ENCODE peak calls at places on chromosomes 12 and 14, in eight cellular contexts. U is WERI-Rb-1, P is PC-9, L is tibial artery, V is upper lobe of left lung, F is thoracic aorta, H is spleen, O is AG04450. B is an unnamed sample.
A peak's percentile ranks its signal among the peaks of the same experiment; 100 is the strongest.

GRCh38 chr12:84805474-84805858 is 107.1 kb downstream of the SLC6A15 start:
- DNase-seq in U (no peak), P (no peak), L (no peak), V (no peak), F (no peak), H (no peak), O (no peak), B (no peak)

GRCh38 chr12:124610021-124610606 is 42.7 kb upstream of the NCOR2 start:
- DNase-seq in U (no peak), P (no peak), L (no peak), V (no peak), F (no peak), H (peak; percentile 67), O (no peak), B (no peak)

GRCh38 chr12:102756564-102756963 is 160.5 kb downstream of the PAH start:
- DNase-seq in U (no peak), P (no peak), L (peak; percentile 72), V (no peak), F (no peak), H (no peak), O (no peak), B (no peak)

GRCh38 chr12:104055686-104056388 is 5.8 kb upstream of the GLT8D2 start:
- DNase-seq in U (peak; percentile 76), P (no peak), L (peak; percentile 22), V (no peak), F (no peak), H (no peak), O (no peak), B (no peak)

GRCh38 chr12:107282628-107283027 is 189.3 kb upstream of the CRY1 start:
- DNase-seq in U (peak; percentile 48), P (no peak), L (no peak), V (no peak), F (no peak), H (no peak), O (no peak), B (no peak)

GRCh38 chr12:49866859-49867579 is 24.1 kb upstream of the BCDIN3D start:
- DNase-seq in U (peak; percentile 80), P (peak; percentile 82), L (peak; percentile 64), V (no peak), F (peak; percentile 26), H (peak; percentile 88), O (peak; percentile 15), B (no peak)

GRCh38 chr14:104048758-104049496 is 36.6 kb upstream of the ASPG start:
- DNase-seq in U (no peak), P (no peak), L (no peak), V (no peak), F (no peak), H (no peak), O (no peak), B (no peak)

GRCh38 chr14:26401170-26401968 is 196.5 kb downstream of the NOVA1 start:
- DNase-seq in U (no peak), P (no peak), L (no peak), V (no peak), F (no peak), H (no peak), O (no peak), B (no peak)

GRCh38 chr12:110340706-110341105 is 59.7 kb downstream of the ATP2A2 start:
- DNase-seq in U (peak; percentile 94), P (no peak), L (no peak), V (peak; percentile 62), F (no peak), H (no peak), O (no peak), B (no peak)

GRCh38 chr12:14960548-14961465 is 594 bp downstream of the ARHGDIB start:
- DNase-seq in U (no peak), P (peak; percentile 84), L (peak; percentile 39), V (no peak), F (no peak), H (peak; percentile 81), O (no peak), B (no peak)

GRCh38 chr12:67640863-67641262 is 7.7 kb upstream of the DYRK2 start:
- DNase-seq in U (no peak), P (no peak), L (no peak), V (no peak), F (no peak), H (no peak), O (no peak), B (no peak)

GRCh38 chr14:61752626-61753025 is 9.6 kb upstream of the SNAPC1 start:
- DNase-seq in U (no peak), P (peak; percentile 17), L (no peak), V (no peak), F (no peak), H (no peak), O (no peak), B (no peak)

GRCh38 chr14:61756135-61756534 is 6.1 kb upstream of the SNAPC1 start:
- DNase-seq in U (no peak), P (no peak), L (no peak), V (no peak), F (no peak), H (no peak), O (no peak), B (no peak)

GRCh38 chr14:61754627-61755381 is 7.4 kb upstream of the SNAPC1 start:
- DNase-seq in U (no peak), P (no peak), L (no peak), V (no peak), F (no peak), H (no peak), O (no peak), B (no peak)

GRCh38 chr14:61751475-61751989 is 10.7 kb upstream of the SNAPC1 start:
- DNase-seq in U (no peak), P (no peak), L (no peak), V (no peak), F (no peak), H (no peak), O (no peak), B (no peak)

GRCh38 chr14:61753631-61754030 is 8.6 kb upstream of the SNAPC1 start:
- DNase-seq in U (no peak), P (no peak), L (no peak), V (no peak), F (no peak), H (no peak), O (no peak), B (no peak)
- TF ChIP-seq CTCF in U (peak; percentile 46), P (no peak), L (no peak), V (no peak), F (no peak), H (no peak), O (peak; percentile 31), B (peak; percentile 32)

DNA sequence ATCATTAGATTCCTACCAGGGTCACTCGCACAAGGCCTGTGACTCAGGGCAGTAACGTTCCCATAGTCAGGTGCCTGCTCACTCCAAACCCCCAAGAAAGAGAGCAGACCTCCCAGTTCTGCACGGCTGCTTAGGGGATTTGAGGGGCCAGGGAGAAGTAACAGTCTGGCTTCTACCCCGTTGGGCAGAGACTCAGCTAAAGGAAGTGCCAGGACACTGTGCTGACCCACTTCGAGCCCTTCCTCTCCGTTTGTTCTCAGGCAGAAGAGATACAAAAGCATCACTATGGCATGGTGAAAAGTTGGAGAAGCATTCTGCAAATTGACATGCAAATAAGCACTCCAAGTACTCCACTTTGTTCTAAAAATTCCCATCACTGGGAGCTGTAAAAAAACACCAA is 239.1 kb downstream of the EGLN3 start:
- DNase-seq in U (no peak), P (no peak), L (no peak), V (no peak), F (no peak), H (no peak), O (no peak), B (no peak)
- H3K4me3 ChIP-seq in U (no peak overlapping the region), P (no peak overlapping the region), L (no peak overlapping the region), V (no peak overlapping the region), F (no peak overlapping the region), H (no peak overlapping the region), O (no peak overlapping the region), B (no peak overlapping the region)

GRCh38 chr12:115472852-115473251 is 788.9 kb upstream of the TBX3 start:
- DNase-seq in U (no peak), P (no peak), L (no peak), V (no peak), F (no peak), H (no peak), O (no peak), B (no peak)
- H3K27me3 ChIP-seq in U (no peaks in the 10 kb centered on the region), P (no peaks in the 10 kb centered on the region), L (no peaks in the 10 kb centered on the region), V (no peaks in the 10 kb centered on the region), F (no peaks in the 10 kb centered on the region), H (no peaks in the 10 kb centered on the region), O (no peaks in the 10 kb centered on the region), B (no peaks in the 10 kb centered on the region)

GRCh38 chr14:105346880-105347586 is 32.5 kb downstream of the PACS2 start:
- DNase-seq in U (no peak), P (no peak), L (no peak), V (no peak), F (no peak), H (no peak), O (no peak), B (no peak)
- TF ChIP-seq CTCF in U (no peak), P (no peak), L (no peak), V (no peak), F (no peak), H (no peak), O (no peak), B (no peak)

DNA sequence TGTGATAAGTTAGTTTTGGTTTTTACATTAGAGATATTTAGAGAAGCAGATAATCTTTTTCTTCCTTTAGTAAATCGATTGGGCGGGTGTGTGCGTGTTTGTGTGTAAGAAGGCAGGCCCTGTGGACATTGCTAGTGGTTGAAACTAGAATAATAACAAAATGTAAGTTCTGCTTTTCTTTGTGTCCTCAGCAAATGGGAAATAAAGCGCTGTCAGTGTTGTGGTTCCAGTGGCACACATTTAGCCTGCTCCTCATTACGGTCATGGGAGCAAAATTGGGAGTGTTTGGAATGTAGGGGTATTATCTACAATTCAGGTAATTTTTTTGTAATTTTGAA is 20.6 kb upstream of the SCFD1 start:
- DNase-seq in U (no peak), P (no peak), L (no peak), V (no peak), F (no peak), H (no peak), O (no peak), B (no peak)
- H3K4me3 ChIP-seq in U (no peak overlapping the region), P (no peak overlapping the region), L (no peak overlapping the region), V (no peak overlapping the region), F (no peak overlapping the region), H (no peak overlapping the region), O (no peak overlapping the region), B (no peak overlapping the region)

DNA sequence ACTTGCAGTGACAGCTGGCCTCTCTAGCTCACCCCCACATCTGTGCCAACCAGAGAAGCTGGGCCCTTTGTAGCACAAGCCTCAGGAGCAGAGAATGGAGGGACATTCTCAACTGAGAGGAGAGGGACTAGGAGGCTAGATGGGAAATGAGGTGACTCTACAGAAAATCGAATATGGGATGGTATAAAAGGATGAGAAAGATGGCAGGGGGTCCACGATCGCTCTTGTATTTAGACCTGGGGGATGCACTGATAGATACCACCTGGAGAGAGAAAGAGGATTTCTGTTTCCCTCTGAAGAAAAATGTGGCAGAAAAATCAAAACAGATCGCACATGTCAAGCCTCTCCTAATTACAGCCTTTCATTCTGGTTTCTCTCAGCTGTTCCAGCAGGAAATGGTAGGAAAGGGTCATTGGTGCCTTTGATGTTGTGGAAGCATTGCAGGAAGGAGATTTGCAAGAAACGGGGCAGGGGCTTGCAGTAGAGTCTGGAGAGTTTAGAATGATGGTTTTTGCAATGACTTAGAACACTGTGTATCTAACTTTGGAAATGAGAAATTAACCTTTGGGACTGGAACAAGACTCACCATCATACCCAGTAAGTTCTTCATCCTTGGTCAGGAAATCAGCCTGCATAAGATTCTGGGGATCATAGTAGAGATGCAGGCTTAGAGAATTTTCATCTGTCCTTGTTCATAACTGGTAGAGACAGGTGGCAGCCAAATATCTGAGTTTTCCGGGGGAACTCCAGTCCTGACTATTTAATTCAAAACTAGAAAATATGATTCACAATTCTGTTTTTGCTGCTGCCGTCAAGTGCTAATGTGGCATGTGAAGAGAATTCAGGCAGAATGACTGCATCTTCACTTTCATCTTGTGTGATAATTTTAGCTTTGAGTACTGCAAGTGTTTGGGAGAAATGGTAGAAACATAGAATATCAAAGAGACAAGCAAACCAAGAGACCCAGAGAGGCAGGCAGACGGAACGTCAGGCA is 98.8 kb downstream of the DAD1 start:
- DNase-seq in U (no peak), P (no peak), L (no peak), V (no peak), F (no peak), H (no peak), O (no peak), B (no peak)
- H3K27me3 ChIP-seq in U (no peaks in the 10 kb centered on the region), P (no peaks in the 10 kb centered on the region), L (no peaks in the 10 kb centered on the region), V (no peaks in the 10 kb centered on the region), F (no peaks in the 10 kb centered on the region), H (no peaks in the 10 kb centered on the region), O (peaks cover 58% of the 10 kb centered on the region), B (peaks cover 30% of the 10 kb centered on the region)

B was measured in BJ.